ENCODE peak calls at places on chromosome 4, in nine cellular contexts. V is sigmoid colon, H is A549, I is tibial nerve, L is suprapubic skin, F is stomach, N is upper lobe of left lung, X is transverse colon, S is ovary. B is an unnamed sample.

GRCh38 chr4:73446336-73446938 is 10.4 kb downstream of the AFP start:
- DNase-seq in V (no peak), H (peak), I (peak), L (no peak), F (no peak), N (no peak), X (no peak), S (no peak), B (no peak)

GRCh38 chr4:173074501-173074946 is 94.1 kb upstream of the GALNT7 start:
- DNase-seq in V (no peak), H (peak), I (no peak), L (no peak), F (peak), N (no peak), X (no peak), S (no peak), B (no peak)

GRCh38 chr4:11631416-11631815 is 202.7 kb upstream of the HS3ST1 start:
- DNase-seq in V (no peak), H (no peak), I (no peak), L (no peak), F (no peak), N (no peak), X (no peak), S (no peak), B (no peak)

GRCh38 chr4:125681240-125681639 is 366.5 kb downstream of the FAT4 start:
- DNase-seq in V (no peak), H (no peak), I (no peak), L (no peak), F (no peak), N (no peak), X (no peak), S (no peak), B (no peak)

GRCh38 chr4:121786221-121786620 is 14.9 kb upstream of the EXOSC9 start:
- DNase-seq in V (no peak), H (no peak), I (no peak), L (no peak), F (no peak), N (no peak), X (no peak), S (no peak), B (no peak)

GRCh38 chr4:183571350-183572076 is 66.7 kb downstream of the ING2 start:
- DNase-seq in V (no peak), H (peak), I (no peak), L (no peak), F (peak), N (peak), X (peak), S (peak), B (no peak)

GRCh38 chr4:151315212-151315886 is 10.1 kb downstream of the SH3D19 start:
- DNase-seq in V (no peak), H (no peak), I (no peak), L (no peak), F (no peak), N (no peak), X (no peak), S (no peak), B (no peak)

GRCh38 chr4:70943115-70943514 is 40.9 kb downstream of the MOB1B start:
- DNase-seq in V (no peak), H (no peak), I (no peak), L (no peak), F (no peak), N (no peak), X (no peak), S (no peak), B (no peak)

GRCh38 chr4:5472166-5472565 is 236.2 kb downstream of the EVC2 start:
- DNase-seq in V (no peak), H (no peak), I (no peak), L (no peak), F (no peak), N (no peak), X (no peak), S (no peak), B (no peak)

GRCh38 chr4:33709247-33709646 is 2535.1 kb downstream of the ARAP2 start:
- DNase-seq in V (no peak), H (no peak), I (no peak), L (no peak), F (no peak), N (no peak), X (no peak), S (no peak), B (no peak)

GRCh38 chr4:155377281-155377680 is 516 bp upstream of the MAP9 start:
- DNase-seq in V (no peak), H (no peak), I (no peak), L (no peak), F (no peak), N (no peak), X (no peak), S (no peak), B (no peak)

GRCh38 chr4:186727977-186728519 is 4.4 kb upstream of the FAT1 start:
- DNase-seq in V (no peak), H (no peak), I (no peak), L (no peak), F (no peak), N (no peak), X (no peak), S (no peak), B (peak)

GRCh38 chr4:101288365-101289145 is 58.8 kb downstream of the PPP3CA start:
- DNase-seq in V (no peak), H (no peak), I (no peak), L (no peak), F (no peak), N (no peak), X (no peak), S (no peak), B (no peak)

GRCh38 chr4:121736735-121737351 is 28.1 kb downstream of the SMIM43 start:
- DNase-seq in V (no peak), H (peak), I (peak), L (no peak), F (no peak), N (no peak), X (no peak), S (peak), B (no peak)

GRCh38 chr4:179803857-179804256 is 2361.6 kb upstream of the AGA start:
- DNase-seq in V (no peak), H (no peak), I (no peak), L (no peak), F (no peak), N (no peak), X (no peak), S (no peak), B (no peak)

GRCh38 chr4:184444953-184445309 is 29.4 kb downstream of the IRF2 start:
- DNase-seq in V (no peak), H (no peak), I (no peak), L (no peak), F (no peak), N (no peak), X (peak), S (no peak), B (no peak)

GRCh38 chr4:4260185-4260751 is 12.2 kb upstream of the TMEM128 start:
- DNase-seq in V (no peak), H (peak), I (no peak), L (no peak), F (no peak), N (no peak), X (no peak), S (no peak), B (no peak)

GRCh38 chr4:159267940-159268327 is 165.1 kb downstream of the RAPGEF2 start:
- DNase-seq in V (no peak), H (no peak), I (no peak), L (no peak), F (no peak), N (no peak), X (no peak), S (no peak), B (no peak)

GRCh38 chr4:75542824-75543223 is 13.0 kb upstream of the ODAPH start:
- DNase-seq in V (no peak), H (no peak), I (no peak), L (no peak), F (no peak), N (no peak), X (no peak), S (no peak), B (no peak)

GRCh38 chr4:169773889-169774288 is 16.1 kb upstream of the HPF1 start:
- DNase-seq in V (no peak), H (no peak), I (no peak), L (no peak), F (no peak), N (no peak), X (no peak), S (no peak), B (no peak)

GRCh38 chr4:139740531-139741041 is 75.0 kb downstream of the MGST2 start:
- DNase-seq in V (peak), H (peak), I (peak), L (peak), F (peak), N (peak), X (peak), S (peak), B (no peak)

GRCh38 chr4:155077860-155078259 is 130.6 kb upstream of the NPY2R start:
- DNase-seq in V (no peak), H (no peak), I (no peak), L (no peak), F (no peak), N (no peak), X (no peak), S (no peak), B (no peak)

GRCh38 chr4:82797591-82798081 is 960 bp downstream of the SCD5 start:
- DNase-seq in V (peak), H (no peak), I (no peak), L (no peak), F (no peak), N (no peak), X (peak), S (peak), B (no peak)

GRCh38 chr4:167897116-167897515 is 195.2 kb upstream of the ANXA10 start:
- DNase-seq in V (no peak), H (no peak), I (no peak), L (no peak), F (no peak), N (no peak), X (no peak), S (no peak), B (no peak)

GRCh38 chr4:152485726-152486276 is 50.1 kb downstream of the FBXW7 start:
- DNase-seq in V (no peak), H (peak), I (no peak), L (no peak), F (no peak), N (no peak), X (no peak), S (no peak), B (no peak)

GRCh38 chr4:162782778-162783507 is 383.7 kb downstream of the NAF1 start:
- DNase-seq in V (no peak), H (no peak), I (no peak), L (no peak), F (no peak), N (no peak), X (no peak), S (no peak), B (no peak)

GRCh38 chr4:55138367-55138766 is 13.0 kb upstream of the KDR start:
- DNase-seq in V (no peak), H (no peak), I (no peak), L (no peak), F (no peak), N (no peak), X (no peak), S (no peak), B (no peak)

GRCh38 chr4:123744664-123745290 is 348.2 kb downstream of the SPRY1 start:
- DNase-seq in V (peak), H (no peak), I (no peak), L (peak), F (no peak), N (no peak), X (no peak), S (peak), B (no peak)

GRCh38 chr4:7470522-7471128 is 35.9 kb upstream of the PSAPL1 start:
- DNase-seq in V (no peak), H (no peak), I (no peak), L (no peak), F (no peak), N (no peak), X (no peak), S (no peak), B (no peak)

GRCh38 chr4:98950925-98951324 is 22.0 kb upstream of the EIF4E start:
- DNase-seq in V (no peak), H (no peak), I (no peak), L (no peak), F (no peak), N (no peak), X (no peak), S (no peak), B (no peak)

GRCh38 chr4:7761720-7762119 is 177.9 kb downstream of the AFAP1 start:
- DNase-seq in V (peak), H (peak), I (peak), L (peak), F (peak), N (peak), X (peak), S (peak), B (peak)

GRCh38 chr4:176469546-176469945 is 149.8 kb downstream of the SPCS3 start:
- DNase-seq in V (no peak), H (no peak), I (no peak), L (no peak), F (no peak), N (no peak), X (no peak), S (no peak), B (no peak)

GRCh38 chr4:162849922-162850321 is 316.8 kb downstream of the NAF1 start:
- DNase-seq in V (no peak), H (no peak), I (no peak), L (no peak), F (no peak), N (no peak), X (no peak), S (no peak), B (no peak)

GRCh38 chr4:40548256-40548655 is 81.4 kb downstream of the RBM47 start:
- DNase-seq in V (no peak), H (no peak), I (no peak), L (no peak), F (no peak), N (no peak), X (no peak), S (no peak), B (no peak)

GRCh38 chr4:104015680-104016079 is 295.9 kb upstream of the TACR3 start:
- DNase-seq in V (no peak), H (no peak), I (no peak), L (no peak), F (no peak), N (no peak), X (no peak), S (no peak), B (no peak)
- TF ChIP-seq EP300 in V (no peak), H (no peak), I (no peak), L (no peak), F (no peak), N (no peak), X (no peak), S (no peak), B (no peak)

GRCh38 chr4:59518005-59518823 is 1681.9 kb upstream of the ADGRL3 start:
- DNase-seq in V (peak), H (no peak), I (no peak), L (peak), F (no peak), N (no peak), X (no peak), S (no peak), B (no peak)
- TF ChIP-seq EP300 in V (no peak), H (no peak), I (no peak), L (no peak), F (no peak), N (no peak), X (no peak), S (no peak), B (no peak)

GRCh38 chr4:188221090-188221489 is 81.8 kb downstream of the TRIML1 start:
- DNase-seq in V (no peak), H (no peak), I (no peak), L (no peak), F (no peak), N (no peak), X (no peak), S (no peak), B (no peak)
- TF ChIP-seq EP300 in V (no peak), H (no peak), I (no peak), L (no peak), F (no peak), N (no peak), X (no peak), S (no peak), B (no peak)

DNA sequence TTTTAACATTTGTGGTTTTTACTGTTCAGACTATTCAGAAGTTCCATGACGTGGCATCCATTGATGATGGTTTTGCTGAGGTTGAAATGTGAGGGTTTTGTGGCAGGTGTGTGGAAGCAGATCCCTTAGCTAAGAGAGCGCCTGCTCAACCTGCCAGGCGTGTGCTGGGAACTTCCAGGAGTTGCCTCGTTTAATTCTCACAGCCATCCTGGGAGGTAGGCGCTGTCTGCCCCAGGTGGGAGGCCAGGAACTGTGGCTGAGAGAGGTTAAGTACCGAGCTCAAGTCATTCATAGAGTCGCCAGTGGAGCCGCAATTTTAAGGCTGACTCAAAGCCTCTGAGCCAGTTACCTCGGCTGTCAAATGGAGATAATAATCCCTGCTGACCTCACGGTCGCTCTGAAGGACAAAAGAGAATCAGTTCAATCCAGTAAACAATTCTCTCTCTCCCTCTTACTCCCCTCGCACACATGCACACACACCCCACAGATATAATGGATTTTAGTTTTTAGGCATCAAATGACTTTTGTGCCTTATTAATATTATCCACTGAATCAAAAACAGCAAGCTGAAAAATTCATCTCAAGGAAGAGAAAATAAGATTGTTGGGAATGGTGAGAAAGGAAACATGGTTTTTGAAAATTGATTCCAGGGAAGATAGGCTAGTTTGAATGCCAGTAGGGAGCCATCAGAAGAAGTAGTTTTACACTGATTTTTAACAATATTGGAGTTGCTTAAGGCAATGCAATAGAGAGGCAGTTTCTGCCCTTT is 171.4 kb downstream of the PTTG2 start:
- DNase-seq in V (no peak), H (no peak), I (peak), L (no peak), F (no peak), N (no peak), X (peak), S (no peak), B (no peak)
- TF ChIP-seq EP300 in V (no peak), H (no peak), I (no peak), L (no peak), F (no peak), N (no peak), X (no peak), S (no peak), B (no peak)

DNA sequence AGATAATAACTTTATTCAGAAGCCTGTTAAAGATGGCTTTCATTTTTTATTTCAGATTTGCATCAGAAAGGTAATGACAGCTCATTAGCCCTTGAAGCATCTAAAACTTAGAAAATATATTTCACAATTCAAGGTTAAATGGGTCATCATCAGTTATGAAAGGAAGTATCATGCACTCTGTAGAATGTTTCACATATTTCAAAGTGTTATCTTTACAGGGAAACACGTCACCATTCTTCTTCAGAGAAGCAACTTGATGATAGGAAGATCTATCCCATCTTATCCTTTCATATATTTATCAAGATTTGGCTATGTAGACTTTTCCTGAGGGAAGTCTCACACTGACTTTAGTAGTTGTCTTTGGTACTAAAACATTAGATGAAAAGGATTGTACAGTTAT is 277.8 kb downstream of the TENM3 start:
- DNase-seq in V (no peak), H (no peak), I (no peak), L (no peak), F (no peak), N (no peak), X (no peak), S (no peak), B (no peak)
- TF ChIP-seq EP300 in V (no peak), H (no peak), I (no peak), L (no peak), F (no peak), N (no peak), X (no peak), S (no peak), B (no peak)

B was measured in esophagus muscularis mucosa.